ENCODE peak calls at places on chromosomes 3 and 15, in five cellular contexts. J is SHP77, V is T follicular helper cell, E is sigmoid colon, Y is T-cell. G is an unnamed sample.

GRCh38 chr3:42118762-42119361 is 27.7 kb downstream of the TRAK1 start:
- DNase-seq in Y (no peak), V (no peak), J (peak), E (no peak), G (peak)

GRCh38 chr3:25483456-25483855 is 55.4 kb downstream of the RARB start:
- DNase-seq in Y (no peak), E (no peak), V (no peak), J (no peak), G (no peak)

GRCh38 chr15:90046846-90047481 is 45.8 kb downstream of the ZNF710 start:
- DNase-seq in E (no peak), J (no peak), V (no peak), Y (no peak), G (no peak)

GRCh38 chr3:185932213-185932612 is 5.6 kb downstream of the TRA2B start:
- DNase-seq in Y (no peak), V (no peak), E (no peak), J (no peak), G (no peak)

GRCh38 chr3:72492240-72492639 is 356.0 kb downstream of the SHQ1 start:
- DNase-seq in Y (no peak), V (no peak), E (peak), J (no peak), G (peak)

GRCh38 chr15:98907921-98908490 is 99.6 kb downstream of the PGPEP1L start:
- DNase-seq in E (no peak), V (no peak), Y (no peak), J (no peak), G (no peak)

GRCh38 chr3:83926291-83926690 is 1032.5 kb upstream of the CADM2 start:
- DNase-seq in E (no peak), V (no peak), J (no peak), Y (no peak), G (no peak)

GRCh38 chr15:78362716-78363426 is 22.7 kb downstream of the CRABP1 start:
- DNase-seq in Y (no peak), V (no peak), E (no peak), J (no peak), G (peak)

GRCh38 chr3:69130689-69131088 is 8.3 kb upstream of the LMOD3 start:
- DNase-seq in Y (no peak), J (no peak), V (no peak), E (no peak), G (no peak)

GRCh38 chr3:21839592-21839991 is 88.6 kb upstream of the ZNF385D start:
- DNase-seq in Y (no peak), J (no peak), E (no peak), V (no peak), G (no peak)

GRCh38 chr15:40087095-40087805 is 21.4 kb downstream of the BMF start:
- DNase-seq in J (no peak), Y (no peak), V (no peak), E (peak), G (no peak)

GRCh38 chr15:66952756-66953522 is 112.5 kb upstream of the SMAD3 start:
- DNase-seq in V (no peak), E (no peak), J (no peak), Y (no peak), G (peak)

GRCh38 chr3:156142649-156143048 is 22.3 kb downstream of the KCNAB1 start:
- DNase-seq in Y (no peak), V (no peak), E (no peak), J (no peak), G (no peak)

GRCh38 chr15:95826831-95827230 is 503.7 kb upstream of the NR2F2 start:
- DNase-seq in V (no peak), Y (no peak), J (no peak), E (no peak), G (no peak)

GRCh38 chr3:25532763-25533162 is 104.7 kb downstream of the RARB start:
- DNase-seq in J (no peak), E (no peak), Y (no peak), V (no peak), G (no peak)

GRCh38 chr3:126040386-126040785 is 43.5 kb downstream of the SLC41A3 start:
- DNase-seq in V (no peak), J (no peak), Y (no peak), E (peak), G (no peak)

GRCh38 chr3:4982773-4983738 is 3.8 kb downstream of the BHLHE40 start:
- DNase-seq in Y (no peak), E (no peak), J (no peak), V (no peak), G (no peak)

GRCh38 chr15:32030795-32031194 is 480 bp downstream of the CHRNA7 start:
- DNase-seq in J (no peak), V (no peak), Y (no peak), E (no peak), G (no peak)

GRCh38 chr3:114445233-114445632 is 151.4 kb downstream of the TIGIT start:
- DNase-seq in E (no peak), J (no peak), Y (no peak), V (no peak), G (no peak)

GRCh38 chr3:99721633-99722007 is 83.2 kb downstream of the COL8A1 start:
- DNase-seq in J (no peak), E (no peak), V (no peak), Y (no peak), G (no peak)

GRCh38 chr3:8550619-8551018 is 49.0 kb downstream of the LMCD1 start:
- DNase-seq in E (no peak), Y (no peak), V (no peak), J (no peak), G (no peak)

GRCh38 chr3:86865506-86865905 is 125.4 kb downstream of the VGLL3 start:
- DNase-seq in Y (no peak), J (no peak), E (no peak), V (no peak), G (no peak)

GRCh38 chr15:91113036-91113435 is 13.0 kb downstream of the SV2B start:
- DNase-seq in Y (no peak), V (no peak), J (no peak), E (no peak), G (no peak)

GRCh38 chr3:149657458-149657795 is 398 bp downstream of the WWTR1 start:
- DNase-seq in E (no peak), J (no peak), Y (no peak), V (no peak), G (no peak)

GRCh38 chr3:108669211-108669610 is 79.7 kb downstream of the DZIP3 start:
- DNase-seq in E (no peak), Y (no peak), J (no peak), V (no peak), G (no peak)

GRCh38 chr15:43903864-43904290 is 77.1 kb downstream of the WDR76 start:
- DNase-seq in Y (peak), V (peak), J (peak), E (no peak), G (no peak)

GRCh38 chr3:155382396-155383042 is 89.0 kb upstream of the STRIT1 start:
- DNase-seq in V (no peak), J (peak), E (peak), Y (no peak), G (no peak)

GRCh38 chr3:58581328-58582091 is 4.3 kb upstream of the FAM107A start:
- DNase-seq in Y (no peak), J (no peak), E (no peak), V (no peak), G (no peak)

GRCh38 chr3:194682189-194682588 is 3.5 kb upstream of the FAM43A start:
- DNase-seq in E (no peak), Y (no peak), V (no peak), J (no peak), G (no peak)

GRCh38 chr15:39458131-39458530 is 122.7 kb upstream of the THBS1 start:
- DNase-seq in Y (no peak), E (no peak), J (no peak), V (no peak), G (no peak)